ENCODE peak calls at places on chromosome 5, in four cellular contexts. G, Z, J and X are unnamed samples.

GRCh38 chr5:2238732-2239131 is 356.0 kb upstream of the IRX4 start:
- DNase-seq in G (no peak), Z (no peak), J (no peak), X (no peak)

GRCh38 chr5:170436335-170436734 is 47.2 kb upstream of the KCNMB1 start:
- DNase-seq in G (peak; percentile 29), Z (no peak), J (no peak), X (no peak)

GRCh38 chr5:5134107-5134506 is 6.0 kb upstream of the ADAMTS16 start:
- DNase-seq in G (no peak), Z (no peak), J (no peak), X (no peak)

GRCh38 chr5:147547730-147548129 is 37.9 kb upstream of the DPYSL3 start:
- DNase-seq in Z (no peak), J (no peak), G (no peak), X (no peak)

GRCh38 chr5:76733049-76733417 is 17.1 kb downstream of the F2R start:
- DNase-seq in J (peak; percentile 96), G (no peak), Z (no peak), X (no peak)

GRCh38 chr5:111685969-111686368 is 71.0 kb downstream of the NREP start:
- DNase-seq in J (no peak), G (peak; percentile 15), Z (no peak), X (peak; percentile 63)

GRCh38 chr5:141883184-141883947 is 5.2 kb upstream of the PCDH1 start:
- DNase-seq in Z (peak; percentile 75), J (no peak), G (peak; percentile 86), X (no peak)

GRCh38 chr5:157855404-157855994 is 3.4 kb downstream of the CLINT1 start:
- DNase-seq in Z (peak; percentile 31), J (no peak), G (peak; percentile 62), X (peak; percentile 59)

GRCh38 chr5:141208478-141208877 is at the start of gene PCDHB12:
- DNase-seq in Z (no peak), G (peak; percentile 54), J (no peak), X (peak; percentile 12)

GRCh38 chr5:83095973-83096539 is 18.7 kb downstream of the XRCC4 start:
- DNase-seq in G (no peak), J (no peak), Z (no peak), X (peak; percentile 28)

GRCh38 chr5:141441571-141442170 is 11.4 kb downstream of the PCDHGA12 start:
- DNase-seq in G (no peak), J (no peak), Z (no peak), X (no peak)

GRCh38 chr5:84218546-84218945 is 166.1 kb downstream of the EDIL3 start:
- DNase-seq in G (no peak), J (no peak), Z (no peak), X (no peak)

GRCh38 chr5:94181940-94182339 is 436.5 kb downstream of the KIAA0825 start:
- DNase-seq in J (no peak), Z (no peak), G (peak; percentile 24), X (peak; percentile 13)

GRCh38 chr5:116573617-116574431 is 799 bp downstream of the SEMA6A start:
- DNase-seq in J (no peak), G (peak; percentile 25), Z (no peak), X (no peak)

GRCh38 chr5:75395277-75395676 is 58.3 kb downstream of the HMGCR start:
- DNase-seq in J (no peak), Z (no peak), G (no peak), X (peak; percentile 57)

GRCh38 chr5:116681334-116682013 is 106.9 kb upstream of the SEMA6A start:
- DNase-seq in Z (no peak), J (peak; percentile 86), G (no peak), X (no peak)

GRCh38 chr5:66818304-66818934 is 222.2 kb downstream of the MAST4 start:
- DNase-seq in G (no peak), J (no peak), Z (no peak), X (no peak)

GRCh38 chr5:66824476-66824875 is 228.3 kb downstream of the MAST4 start:
- DNase-seq in G (no peak), Z (no peak), J (no peak), X (no peak)

GRCh38 chr5:66818935-66819328 is 222.7 kb downstream of the MAST4 start:
- DNase-seq in Z (no peak), J (no peak), G (no peak), X (no peak)

GRCh38 chr5:66821626-66822429 is 225.6 kb downstream of the MAST4 start:
- DNase-seq in G (no peak), Z (no peak), J (no peak), X (no peak)

GRCh38 chr5:66820630-66821207 is 224.5 kb downstream of the MAST4 start:
- DNase-seq in Z (no peak), J (no peak), G (no peak), X (no peak)
- TF ChIP-seq NR2C2 in Z (no peak), J (no peak), G (no peak), X (no peak)

DNA sequence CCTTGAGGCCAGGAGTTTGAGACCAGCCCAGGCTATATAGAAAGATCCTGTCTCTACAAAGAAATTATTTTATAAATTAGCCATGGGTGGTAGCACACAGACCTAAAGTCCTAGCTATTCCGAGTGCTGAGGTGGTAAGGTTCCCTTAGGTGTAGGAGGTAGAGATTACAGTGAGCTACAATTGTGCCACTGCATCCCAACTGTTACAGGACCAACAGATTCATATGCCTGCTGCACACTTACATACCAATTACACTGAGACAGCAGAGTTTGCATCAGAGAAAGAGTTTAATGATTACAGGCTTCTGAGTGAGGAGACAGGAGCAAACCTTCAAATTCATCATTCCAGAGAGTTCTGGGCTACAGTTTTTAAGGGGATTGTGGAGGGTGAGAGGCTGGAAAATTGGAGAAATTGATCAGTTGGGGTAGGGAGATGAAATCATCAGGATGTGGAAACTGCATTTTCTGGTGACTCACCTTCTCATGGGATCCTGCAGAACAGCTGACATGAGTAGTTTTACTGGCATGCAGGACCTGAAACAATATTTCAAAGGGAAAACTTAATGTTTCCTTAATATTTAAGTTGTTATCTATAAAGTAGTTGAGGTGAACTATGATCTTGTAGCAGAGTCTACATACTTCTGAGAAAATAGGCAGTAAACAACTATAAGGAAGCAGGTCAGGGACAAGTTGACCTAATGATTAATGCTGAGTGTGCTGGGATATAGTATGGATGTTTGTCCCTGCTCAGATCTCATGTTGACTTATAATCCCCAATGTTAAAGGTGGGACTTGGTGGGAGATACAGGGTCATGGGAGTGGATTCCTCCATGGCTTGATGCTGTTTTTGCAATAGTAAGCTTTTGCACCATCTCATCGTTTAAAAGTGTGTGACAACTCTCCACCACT is 54.7 kb downstream of the ANXA2R start:
- DNase-seq in J (no peak), Z (no peak), G (no peak), X (peak; percentile 43)
- TF ChIP-seq NR2C2 in J (no peak), Z (no peak), G (no peak), X (no peak)

DNA sequence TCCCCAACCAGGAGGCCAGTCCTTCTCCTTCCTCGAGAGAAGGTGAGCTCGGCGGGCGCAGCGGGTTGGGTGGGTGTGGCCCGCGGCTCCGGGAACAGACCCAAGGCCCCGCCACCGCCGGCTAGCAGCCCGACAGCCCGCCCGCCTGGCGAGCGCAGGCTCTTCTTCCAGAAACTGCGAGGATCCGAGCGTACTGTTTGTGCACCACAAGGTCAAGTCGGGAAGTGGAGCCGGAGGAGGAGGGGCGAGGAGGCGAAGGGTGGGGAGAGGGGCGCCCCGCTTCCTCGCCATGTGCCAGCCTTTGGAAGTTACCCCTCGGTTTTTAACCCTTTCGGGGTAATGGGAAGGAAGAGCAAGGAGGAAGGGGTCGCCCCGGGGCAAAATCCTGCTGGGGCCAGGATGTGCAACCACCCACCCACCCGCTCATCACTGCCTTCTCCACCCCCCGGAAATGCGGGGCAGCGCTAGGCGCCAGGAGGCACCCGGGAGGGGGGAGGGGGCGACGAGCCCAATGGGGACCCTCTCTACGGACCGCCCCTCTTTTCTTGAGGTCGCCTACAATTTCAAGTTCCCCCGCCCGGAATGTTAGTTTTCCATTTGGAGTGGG is 1.1 kb upstream of the JADE2 start:
- DNase-seq in Z (peak; percentile 77), G (peak; percentile 88), J (no peak), X (no peak)
- TF ChIP-seq NR2C2 in Z (no peak), G (no peak), J (no peak), X (no peak)

DNA sequence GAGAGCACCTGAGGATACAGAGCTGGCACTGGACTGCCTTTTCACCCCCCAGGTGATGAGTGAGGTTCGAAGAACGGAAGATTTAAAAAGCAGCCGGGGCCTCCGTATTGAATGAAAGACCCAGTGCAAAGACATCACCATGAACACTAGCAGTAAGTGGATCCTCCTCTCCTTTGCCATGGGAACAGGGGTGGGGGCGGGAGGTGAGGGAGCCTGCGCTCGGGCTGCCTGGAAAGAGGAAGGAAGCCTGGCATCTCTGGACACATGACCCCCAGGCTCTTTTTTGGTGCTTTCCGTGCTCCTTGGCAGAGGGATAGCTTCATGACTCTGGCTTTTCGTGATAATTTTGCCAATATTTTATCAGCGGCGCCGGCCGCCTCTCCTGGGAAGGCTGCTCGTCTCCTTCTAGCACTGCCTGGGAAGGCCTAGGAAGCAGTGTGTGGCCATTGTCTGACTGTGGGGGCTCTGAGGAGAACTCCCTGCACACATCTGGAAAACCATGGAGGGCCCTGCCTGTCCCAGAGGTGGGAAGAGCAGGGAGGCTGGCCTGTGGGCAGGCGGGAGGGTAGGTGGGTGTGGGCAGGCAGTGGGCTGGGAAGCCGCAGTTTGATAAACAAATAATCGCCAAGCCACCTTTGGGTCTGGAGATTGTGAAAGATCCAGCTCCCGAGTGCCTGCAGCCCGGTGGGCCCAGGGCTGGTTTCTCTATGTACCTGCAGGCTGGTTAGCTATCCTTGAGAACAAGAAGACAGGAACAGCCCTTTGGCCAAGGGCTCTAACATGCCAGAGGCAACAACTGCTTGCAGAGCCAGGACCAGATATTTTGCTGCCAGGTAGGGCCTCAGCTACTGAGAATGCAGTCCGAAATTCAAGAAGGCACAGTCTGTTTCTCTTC is 911 bp downstream of the ABLIM3 start:
- DNase-seq in J (no peak), G (no peak), Z (no peak), X (no peak)
- TF ChIP-seq NR2C2 in J (no peak), G (no peak), Z (no peak), X (no peak)